ENCODE peak calls at places on chromosomes 5 and 9, in ten cellular contexts. O is EL; I is NCI-H446; E is CD8-positive, alpha-beta memory T cell; L is activated naive CD4-positive, alpha-beta T cell; P is HTR-8/SVneo; D is CD4-positive, alpha-beta T cell; V is activated CD8-positive, alpha-beta memory T cell treated with anti-CD3 and anti-CD28 coated beads, Interleukin-2, amount 10 ng/mL, durations not matched to agents 7 days and 5 days; H is HEK293T; R is islet precursor cell. B is an unnamed sample.

GRCh38 chr9:76810377-76810957 is 46.2 kb downstream of the PCA3 start:
- DNase-seq in H (peak; percentile 53), D (no peak), E (no peak), V (no peak), L (no peak), P (peak; percentile 27), I (peak; percentile 26), R (peak; percentile 72), O (peak; percentile 64), B (no peak)

GRCh38 chr5:135477594-135477993 is 25.4 kb upstream of the TIFAB start:
- DNase-seq in V (no peak), L (no peak), P (no peak), H (no peak), D (no peak), E (no peak), O (no peak), I (no peak), R (peak; percentile 48), B (no peak)

GRCh38 chr9:112507281-112507680 is 20.7 kb downstream of the KIAA1958 start:
- DNase-seq in V (no peak), I (no peak), O (no peak), H (no peak), R (no peak), E (no peak), L (no peak), D (no peak), P (no peak), B (no peak)

GRCh38 chr5:170151105-170151831 is 45.6 kb downstream of the FOXI1 start:
- DNase-seq in H (no peak), O (peak; percentile 94), L (no peak), I (no peak), P (peak; percentile 79), R (peak; percentile 95), E (no peak), D (no peak), V (peak; percentile 31), B (no peak)

GRCh38 chr5:113345261-113345940 is 89.4 kb downstream of the TSSK1B start:
- DNase-seq in L (no peak), P (no peak), V (no peak), R (no peak), E (no peak), O (peak; percentile 18), D (no peak), I (no peak), H (no peak), B (no peak)

GRCh38 chr9:76654575-76654974 is 109.7 kb upstream of the PCA3 start:
- DNase-seq in P (peak; percentile 23), H (no peak), E (no peak), D (no peak), I (no peak), L (no peak), R (no peak), V (no peak), O (peak; percentile 95), B (peak; percentile 92)

GRCh38 chr9:79382044-79382443 is 189.7 kb upstream of the TLE4 start:
- DNase-seq in V (no peak), L (no peak), R (peak; percentile 65), O (no peak), E (no peak), P (no peak), I (no peak), H (no peak), D (no peak), B (no peak)

GRCh38 chr9:63817622-63818518 is 1467.1 kb downstream of the FOXD4L5 start:
- DNase-seq in L (no peak), O (peak; percentile 23), R (peak; percentile 88), I (no peak), E (peak; percentile 51), P (no peak), H (peak; percentile 7), D (peak; percentile 45), V (peak; percentile 89), B (no peak)

GRCh38 chr9:12784461-12785250 is 9.8 kb downstream of the LURAP1L start:
- DNase-seq in I (peak; percentile 68), H (peak; percentile 6), E (no peak), L (no peak), P (no peak), D (no peak), O (peak; percentile 95), R (peak; percentile 95), V (no peak), B (peak; percentile 82)

GRCh38 chr5:65021527-65022226 is 252.9 kb downstream of the CWC27 start:
- DNase-seq in V (no peak), L (no peak), R (no peak), P (no peak), D (no peak), H (no peak), I (no peak), E (no peak), O (no peak), B (no peak)

GRCh38 chr5:38780316-38780715 is 65.5 kb upstream of the OSMR start:
- DNase-seq in R (no peak), P (no peak), L (no peak), I (no peak), V (no peak), D (no peak), E (no peak), H (no peak), O (no peak), B (no peak)

GRCh38 chr5:37248970-37249819 is at the start of gene CPLANE1:
- DNase-seq in H (peak; percentile 79), L (peak; percentile 26), V (peak; percentile 60), O (peak; percentile 82), R (peak; percentile 93), D (peak; percentile 54), I (peak; percentile 95), P (peak; percentile 95), E (peak; percentile 48), B (peak; percentile 27)

GRCh38 chr5:76999451-76999850 is 30.8 kb upstream of the AGGF1 start:
- DNase-seq in H (no peak), I (no peak), D (no peak), O (peak; percentile 93), R (peak; percentile 80), L (no peak), P (peak; percentile 36), E (no peak), V (no peak), B (peak; percentile 35)

GRCh38 chr5:142597546-142598337 is 88.1 kb downstream of the FGF1 start:
- DNase-seq in D (no peak), L (no peak), I (no peak), E (no peak), V (no peak), O (peak; percentile 84), H (peak; percentile 13), R (peak; percentile 81), P (peak; percentile 46), B (no peak)

GRCh38 chr9:20658677-20659473 is 25.2 kb upstream of the FOCAD start:
- DNase-seq in P (no peak), O (no peak), V (no peak), E (no peak), R (no peak), I (no peak), L (no peak), H (no peak), D (no peak), B (no peak)

GRCh38 chr5:39717186-39717897 is 292.6 kb upstream of the DAB2 start:
- DNase-seq in P (no peak), L (no peak), H (no peak), R (no peak), D (no peak), I (no peak), V (no peak), O (peak; percentile 32), E (no peak), B (peak; percentile 39)

GRCh38 chr9:135048758-135049284 is 38.6 kb upstream of the OLFM1 start:
- DNase-seq in R (peak; percentile 35), O (no peak), V (peak; percentile 16), L (no peak), D (no peak), H (no peak), P (no peak), E (no peak), I (no peak), B (no peak)

GRCh38 chr5:81420039-81420667 is 26.2 kb upstream of the ACOT12 start:
- DNase-seq in P (peak; percentile 63), D (no peak), L (no peak), V (peak; percentile 50), H (no peak), R (no peak), E (no peak), I (no peak), O (peak; percentile 92), B (peak; percentile 82)

GRCh38 chr9:107246259-107247254 is 36.5 kb upstream of the RAD23B start:
- DNase-seq in E (no peak), I (no peak), P (no peak), V (peak; percentile 43), H (no peak), R (peak; percentile 65), L (no peak), O (no peak), D (no peak), B (no peak)

GRCh38 chr9:127418037-127418471 is 6.1 kb upstream of the ZNF79 start:
- DNase-seq in L (no peak), D (peak; percentile 31), R (peak; percentile 81), H (peak; percentile 57), V (peak; percentile 64), E (peak; percentile 35), O (no peak), P (peak; percentile 48), I (no peak), B (no peak)

GRCh38 chr5:171639966-171640365 is 145.7 kb upstream of the SMIM23 start:
- DNase-seq in I (no peak), P (no peak), V (no peak), D (no peak), L (no peak), O (peak; percentile 71), H (no peak), R (no peak), E (no peak), B (no peak)

GRCh38 chr5:54722846-54723433 is 205.4 kb downstream of the SNX18 start:
- DNase-seq in V (no peak), P (no peak), E (no peak), D (no peak), I (no peak), O (peak; percentile 68), H (no peak), L (no peak), R (no peak), B (peak; percentile 62)

GRCh38 chr9:83304686-83305085 is 233.5 kb downstream of the FRMD3 start:
- DNase-seq in L (no peak), E (no peak), D (no peak), V (no peak), R (no peak), P (no peak), H (no peak), I (peak; percentile 90), O (peak; percentile 31), B (peak; percentile 19)

GRCh38 chr5:179606071-179606909 is 17.2 kb downstream of the HNRNPH1 start:
- DNase-seq in E (no peak), O (no peak), L (no peak), P (no peak), I (no peak), H (no peak), D (no peak), R (no peak), V (no peak), B (no peak)

GRCh38 chr5:138352722-138353549 is 451 bp downstream of the KDM3B start:
- DNase-seq in E (peak; percentile 83), R (peak; percentile 80), D (peak; percentile 78), I (peak; percentile 55), P (peak; percentile 28), H (peak; percentile 28), O (peak; percentile 70), V (peak; percentile 82), L (peak; percentile 42), B (no peak)

GRCh38 chr5:1004598-1005361 is 3.8 kb upstream of the NKD2 start:
- DNase-seq in O (peak; percentile 42), E (peak; percentile 47), H (peak; percentile 54), I (no peak), V (peak; percentile 50), L (no peak), D (peak; percentile 61), P (no peak), R (peak; percentile 82), B (no peak)

GRCh38 chr9:134226221-134226930 is 62.0 kb upstream of the RNU6ATAC start:
- DNase-seq in L (no peak), I (no peak), E (no peak), D (no peak), P (peak; percentile 26), V (no peak), R (no peak), O (peak; percentile 37), H (peak; percentile 41), B (no peak)

GRCh38 chr9:108477538-108478006 is 378.2 kb downstream of the ACTL7B start:
- DNase-seq in H (no peak), O (peak; percentile 82), L (no peak), D (no peak), V (no peak), E (no peak), P (no peak), I (no peak), R (no peak), B (no peak)

B was measured in BJ.